ENCODE peak calls at places on chromosomes 1 and 21, in six cellular contexts. S is IMR-90, K is H9, D is H1, X is neuronal stem cell, C is trophoblast cell. J is an unnamed sample.

GRCh38 chr1:76961181-76961580 is 93.9 kb downstream of the ST6GALNAC5 start:
- DNase-seq in K (no peak), X (no peak), C (no peak), S (peak), D (no peak), J (no peak)

GRCh38 chr1:95021794-95022193 is 51.0 kb downstream of the ALG14 start:
- DNase-seq in K (no peak), X (no peak), D (no peak), C (no peak), S (peak), J (no peak)

GRCh38 chr1:115705085-115706008 is 63.2 kb downstream of the CASQ2 start:
- DNase-seq in K (no peak), D (no peak), C (peak), X (no peak), S (no peak), J (no peak)

GRCh38 chr1:24905979-24906720 is 23.9 kb downstream of the RUNX3 start:
- DNase-seq in X (no peak), C (no peak), S (no peak), D (no peak), K (peak), J (no peak)

GRCh38 chr21:38082936-38083335 is 166.7 kb upstream of the KCNJ6 start:
- DNase-seq in K (no peak), X (no peak), C (no peak), D (no peak), S (no peak), J (no peak)

GRCh38 chr1:210500831-210501230 is 172.1 kb downstream of the HHAT start:
- DNase-seq in S (peak), D (no peak), X (no peak), C (peak), K (no peak), J (no peak)

GRCh38 chr21:32572574-32573420 is 12.5 kb downstream of the TCP10L start:
- DNase-seq in K (no peak), X (no peak), S (no peak), D (no peak), C (peak), J (no peak)

GRCh38 chr1:65310078-65310587 is 790 bp downstream of the DNAJC6 start:
- DNase-seq in D (peak), S (no peak), X (no peak), C (no peak), K (peak), J (no peak)

GRCh38 chr1:47257224-47257623 is 25.2 kb upstream of the TAL1 start:
- DNase-seq in S (no peak), C (no peak), K (no peak), D (no peak), X (no peak), J (no peak)

GRCh38 chr1:114235956-114236355 is 82.3 kb upstream of the SYT6 start:
- DNase-seq in C (no peak), X (no peak), K (no peak), S (no peak), D (no peak), J (no peak)

GRCh38 chr1:215055281-215055935 is 27.1 kb upstream of the KCNK2 start:
- DNase-seq in K (no peak), S (peak), D (no peak), C (no peak), X (no peak), J (no peak)

GRCh38 chr1:224696891-224697765 is 81.0 kb downstream of the CNIH3 start:
- DNase-seq in X (no peak), K (no peak), S (peak), D (no peak), C (no peak), J (peak)

GRCh38 chr1:11781298-11781697 is 19.3 kb downstream of the C1orf167 start:
- DNase-seq in C (peak), S (no peak), D (no peak), X (no peak), K (no peak), J (no peak)

GRCh38 chr1:221440658-221441057 is 301.2 kb downstream of the DUSP10 start:
- DNase-seq in X (no peak), K (no peak), D (no peak), C (no peak), S (no peak), J (peak)

GRCh38 chr1:85330206-85330605 is 53.8 kb upstream of the BCL10 start:
- DNase-seq in C (peak), D (no peak), S (peak), X (no peak), K (no peak), J (peak)

GRCh38 chr1:203289281-203289981 is 15.9 kb upstream of the BTG2 start:
- DNase-seq in D (no peak), C (peak), K (no peak), S (no peak), X (no peak), J (no peak)

DNA sequence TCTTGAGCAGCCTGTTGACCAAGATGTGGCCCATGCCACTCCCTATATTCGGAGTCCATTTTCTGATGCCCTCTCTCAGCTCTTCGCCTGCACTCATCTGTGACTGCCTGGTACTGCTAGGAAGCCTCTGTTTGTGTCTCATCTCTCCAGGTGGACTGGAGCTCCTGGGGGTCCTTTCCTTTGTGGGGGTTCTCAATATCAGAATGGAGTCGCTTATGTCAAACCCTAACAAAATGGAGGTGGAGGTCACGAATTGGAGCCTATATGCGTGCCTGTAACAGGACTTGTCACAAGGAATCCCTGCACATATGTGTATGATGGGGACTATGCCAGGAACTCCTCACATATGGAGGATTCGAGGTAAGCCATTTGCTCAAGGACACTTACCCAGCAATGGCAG is 46.7 kb upstream of the ATP5PO start:
- DNase-seq in S (no peak), D (no peak), X (no peak), K (no peak), C (no peak), J (no peak)
- H3K14ac ChIP-seq in S (no peak), D (no peak), X (no peak), K (no peak), C (no peak), J (no peak)

DNA sequence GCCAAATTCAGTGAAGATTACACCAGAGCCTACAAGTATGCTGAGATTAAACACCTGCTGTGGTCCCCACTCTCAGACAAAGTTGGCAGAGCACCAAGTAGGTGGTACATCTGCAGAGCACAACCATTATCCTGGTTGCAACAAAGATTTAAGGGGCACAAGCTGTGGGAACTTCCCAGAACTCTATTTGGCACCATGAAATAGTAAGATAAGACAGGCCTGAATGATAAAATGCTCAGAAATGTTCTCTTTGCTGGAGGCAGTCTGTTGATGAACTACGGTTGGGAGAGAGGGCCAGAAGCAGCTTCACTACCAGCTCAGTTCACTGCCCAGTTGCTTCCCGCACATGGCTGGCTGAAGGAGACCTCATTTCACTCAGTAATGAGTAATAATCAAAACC is 19.9 kb downstream of the RPL5 start:
- DNase-seq in K (no peak), C (peak), S (no peak), D (no peak), X (no peak), J (no peak)
- H3K4ac ChIP-seq in K (no peak), C (no peak), S (no peak), D (no peak), X (no peak), J (no peak)

GRCh38 chr21:40841524-40842196 is 5.3 kb downstream of the DSCAM start:
- DNase-seq in K (peak), D (peak), C (peak), X (peak), S (no peak), J (no peak)
- H3K9ac ChIP-seq in K (no peak), D (no peak), C (no peak), X (peak), S (no peak), J (no peak)

GRCh38 chr1:21584096-21584495 is 74.9 kb downstream of the ALPL start:
- DNase-seq in S (no peak), C (no peak), D (no peak), X (no peak), K (no peak), J (no peak)
- H3K14ac ChIP-seq in S (no peak), C (no peak), D (no peak), X (no peak), K (no peak), J (no peak)

GRCh38 chr1:199573047-199573446 is 454.5 kb upstream of the NR5A2 start:
- DNase-seq in D (no peak), K (no peak), S (no peak), C (no peak), X (no peak), J (no peak)

GRCh38 chr1:199580280-199580679 is 447.2 kb upstream of the NR5A2 start:
- DNase-seq in K (no peak), S (no peak), X (no peak), C (no peak), D (no peak), J (no peak)

GRCh38 chr1:199574949-199575348 is 452.6 kb upstream of the NR5A2 start:
- DNase-seq in C (no peak), D (no peak), K (no peak), X (no peak), S (no peak), J (no peak)
- H3K4ac ChIP-seq in C (no peak), D (no peak), K (no peak), X (no peak), S (no peak), J (no peak)

GRCh38 chr1:54883349-54884102 is 3.5 kb downstream of the DHCR24 start:
- DNase-seq in C (no peak), S (peak), K (no peak), D (no peak), X (no peak), J (peak)
- H3K9ac ChIP-seq in C (no peak), S (no peak), K (no peak), D (no peak), X (no peak), J (peak)

GRCh38 chr1:166470057-166470456 is 303.3 kb upstream of the FAM78B start:
- DNase-seq in X (no peak), S (no peak), K (no peak), C (no peak), D (no peak), J (no peak)
- H3K14ac ChIP-seq in X (no peak), S (no peak), K (no peak), C (no peak), D (no peak), J (no peak)

J was measured in mesenchymal stem cell.